ENCODE peak calls at places on chromosome 21, in five cellular contexts. G is stomach, Z is suprapubic skin, S is prostate gland, E is heart left ventricle. Y is an unnamed sample. For H3K4me1, the result is how much of the 10 kb centered on the place peaks cover.

GRCh38 chr21:35603471-35603870 is 456.9 kb downstream of the SETD4 start:
- DNase-seq in S (no peak), E (no peak), G (no peak), Z (no peak), Y (no peak)

GRCh38 chr21:37909936-37910335 is 6.3 kb downstream of the KCNJ6 start:
- DNase-seq in G (no peak), Z (no peak), E (no peak), S (no peak), Y (no peak)

GRCh38 chr21:37145635-37146111 is 72.6 kb downstream of the TTC3 start:
- DNase-seq in G (no peak), E (no peak), S (no peak), Z (no peak), Y (no peak)

GRCh38 chr21:28294046-28294445 is 698.6 kb downstream of the LTN1 start:
- DNase-seq in G (no peak), E (no peak), Z (no peak), S (no peak), Y (no peak)

GRCh38 chr21:43909736-43910455 is 44.9 kb downstream of the AGPAT3 start:
- DNase-seq in G (no peak), Z (no peak), S (no peak), E (no peak), Y (no peak)

GRCh38 chr21:35779690-35780570 is 280.4 kb downstream of the SETD4 start:
- DNase-seq in E (no peak), S (no peak), Z (no peak), G (no peak), Y (no peak)

GRCh38 chr21:35394634-35395369 is 345.7 kb upstream of the RUNX1 start:
- DNase-seq in Z (no peak), E (no peak), S (no peak), G (no peak), Y (no peak)

GRCh38 chr21:34722684-34723300 is 54.0 kb downstream of the CLIC6 start:
- DNase-seq in S (no peak), G (no peak), Z (no peak), E (no peak), Y (no peak)

GRCh38 chr21:37987668-37988067 is 71.4 kb upstream of the KCNJ6 start:
- DNase-seq in Z (no peak), G (no peak), E (no peak), S (no peak), Y (no peak)

GRCh38 chr21:21203822-21204339 is 205.7 kb downstream of the NCAM2 start:
- DNase-seq in E (no peak), S (no peak), Z (no peak), G (no peak), Y (no peak)

GRCh38 chr21:29217818-29218252 is 80.9 kb upstream of the BACH1 start:
- DNase-seq in E (no peak), G (no peak), S (no peak), Z (no peak), Y (no peak)

GRCh38 chr21:19731251-19731650 is 1267.0 kb upstream of the NCAM2 start:
- DNase-seq in S (no peak), E (no peak), Z (no peak), G (no peak), Y (no peak)

GRCh38 chr21:43921602-43921978 is 56.6 kb downstream of the AGPAT3 start:
- DNase-seq in Z (no peak), E (no peak), S (no peak), G (no peak), Y (no peak)

GRCh38 chr21:36125513-36126121 is 9.3 kb upstream of the CBR3 start:
- DNase-seq in S (peak), E (peak), G (peak), Z (no peak), Y (peak)

GRCh38 chr21:28763809-28764418 is 228.8 kb downstream of the LTN1 start:
- DNase-seq in Z (no peak), E (no peak), S (no peak), G (no peak), Y (no peak)

GRCh38 chr21:43866659-43867331 is 1.8 kb downstream of the AGPAT3 start:
- DNase-seq in G (peak), E (no peak), S (peak), Z (no peak), Y (no peak)

GRCh38 chr21:28771790-28772501 is 220.7 kb downstream of the LTN1 start:
- DNase-seq in S (no peak), Z (no peak), E (no peak), G (no peak), Y (no peak)

GRCh38 chr21:35641271-35642016 is 418.9 kb downstream of the SETD4 start:
- DNase-seq in S (no peak), G (no peak), E (no peak), Z (no peak), Y (no peak)

DNA sequence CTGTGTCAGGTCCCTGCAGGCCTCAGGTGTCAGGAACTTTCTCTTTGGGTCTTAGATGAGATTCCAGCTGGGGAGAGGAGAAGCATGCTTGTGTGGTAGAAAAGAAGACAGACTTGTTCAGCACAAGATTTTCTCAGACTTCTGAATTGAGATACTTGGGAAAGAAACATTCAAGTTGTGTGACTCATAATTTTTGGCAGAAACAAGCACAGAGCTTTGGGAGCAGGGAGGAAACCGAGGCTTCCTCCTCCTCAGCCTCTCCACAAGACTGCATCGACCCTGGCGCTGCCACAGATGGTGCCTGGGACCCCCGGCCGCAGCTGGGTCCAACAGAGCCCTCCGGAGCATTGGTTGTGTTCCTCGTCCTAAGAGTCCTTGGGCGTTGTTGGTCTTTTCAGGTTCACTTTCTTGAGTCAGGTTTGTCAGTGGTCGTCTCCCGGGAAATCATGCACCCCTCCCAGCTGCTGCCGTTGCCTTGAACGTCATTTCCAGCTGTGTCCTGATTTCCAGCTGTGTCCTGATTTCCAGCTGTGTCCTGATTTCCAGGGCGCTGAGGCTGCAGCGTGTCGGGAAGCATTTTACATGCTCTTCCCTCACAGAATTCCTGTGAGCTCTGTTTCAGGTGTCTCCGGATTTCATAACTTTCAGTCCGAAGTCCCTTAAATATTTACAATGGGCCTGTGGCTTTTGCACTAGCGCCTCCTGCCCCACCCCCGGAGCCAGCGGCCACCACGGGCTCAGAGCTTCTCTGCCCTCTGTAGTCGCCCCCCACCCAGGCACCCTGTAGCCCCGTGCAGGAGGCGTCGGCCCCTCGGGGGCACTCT is 66.5 kb downstream of the COL18A1 start:
- DNase-seq in G (no peak), E (peak), Z (no peak), S (no peak), Y (peak)
- H3K4me3 ChIP-seq in G (no peak), E (peak), Z (peak), S (no peak), Y (no peak)

DNA sequence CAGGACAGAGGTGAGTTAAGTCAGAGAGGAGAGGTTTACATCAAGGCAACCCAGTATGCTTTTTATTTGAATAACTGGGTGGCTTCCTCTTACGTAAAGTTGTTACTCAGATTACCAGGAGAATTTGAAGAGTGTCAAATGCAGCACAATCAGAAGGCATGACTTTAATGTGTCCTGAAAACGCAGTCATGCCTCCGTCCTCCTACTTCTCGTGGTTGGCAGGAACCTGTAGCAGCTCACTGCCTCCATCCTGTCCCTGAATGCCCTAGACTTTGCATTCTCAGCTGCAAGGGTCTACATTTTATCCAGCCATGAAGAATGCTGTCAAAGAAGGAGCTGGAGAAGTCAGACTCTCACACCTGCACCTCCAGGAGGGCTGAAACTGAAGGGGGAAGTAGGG is 66.7 kb downstream of the MIS18A start:
- DNase-seq in Z (no peak), S (no peak), G (no peak), E (no peak), Y (no peak)
- H3K4me1 ChIP-seq in Z (under half), S (under half), G (under half), E (under half), Y (under half)

GRCh38 chr21:32406405-32406804 is 6.1 kb upstream of the EVA1C start:
- DNase-seq in Z (peak), S (no peak), G (peak), E (no peak), Y (no peak)

GRCh38 chr21:32403201-32403701 is 9.3 kb upstream of the EVA1C start:
- DNase-seq in Z (peak), E (peak), G (peak), S (peak), Y (no peak)
- TF ChIP-seq CTCF in Z (peak), E (peak), G (peak), S (peak), Y (peak)

GRCh38 chr21:17071093-17071492 is 441.8 kb upstream of the CXADR start:
- DNase-seq in G (no peak), E (no peak), Z (no peak), S (no peak), Y (no peak)
- H3K4me3 ChIP-seq in G (no peak), E (no peak), Z (no peak), S (no peak), Y (no peak)

DNA sequence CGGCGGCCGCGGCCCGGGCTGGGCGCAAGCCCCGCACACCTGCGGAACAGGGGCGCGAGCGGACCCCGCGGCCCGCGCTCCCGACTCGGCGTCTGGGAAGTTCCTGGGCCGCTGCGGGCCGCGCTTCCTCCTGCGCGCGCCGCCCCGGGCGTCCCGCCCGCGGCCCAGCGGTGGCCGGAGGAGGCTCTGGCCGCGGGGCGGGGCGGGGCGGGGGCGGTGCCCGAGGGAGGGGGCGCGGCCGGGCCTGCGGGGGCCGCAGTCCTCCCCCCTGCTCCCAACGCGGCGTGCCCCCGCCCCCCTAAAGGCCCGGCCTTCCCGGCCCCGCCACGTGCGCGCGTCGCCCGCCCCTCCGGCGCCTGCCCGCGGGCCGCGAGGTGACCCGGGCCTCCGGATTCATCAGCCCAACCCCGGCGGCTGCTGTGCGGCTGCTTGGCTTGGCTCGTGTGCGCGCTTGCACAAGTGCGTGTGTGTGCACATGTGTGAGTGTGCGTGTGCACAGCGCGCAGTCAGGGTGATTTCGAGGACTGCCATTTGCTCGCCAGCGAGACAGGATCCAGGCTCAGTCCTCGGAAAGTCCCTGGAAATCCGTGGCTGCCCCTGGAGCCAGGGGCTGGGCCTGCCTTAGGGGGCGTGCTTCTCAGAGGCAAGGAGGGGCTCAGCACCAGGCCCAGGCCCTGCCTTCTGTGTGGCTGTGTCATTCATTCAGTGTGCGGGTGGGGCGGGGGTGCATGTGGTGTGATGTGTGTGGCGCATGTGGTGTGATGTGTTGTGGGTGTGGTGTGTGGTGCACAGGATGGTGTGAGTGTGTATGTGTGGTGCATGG is at the start of gene C2CD2:
- DNase-seq in G (peak), Z (no peak), E (peak), S (no peak), Y (peak)
- H3K4me1 ChIP-seq in G (under half), Z (half or more), E (under half), S (under half), Y (under half)

DNA sequence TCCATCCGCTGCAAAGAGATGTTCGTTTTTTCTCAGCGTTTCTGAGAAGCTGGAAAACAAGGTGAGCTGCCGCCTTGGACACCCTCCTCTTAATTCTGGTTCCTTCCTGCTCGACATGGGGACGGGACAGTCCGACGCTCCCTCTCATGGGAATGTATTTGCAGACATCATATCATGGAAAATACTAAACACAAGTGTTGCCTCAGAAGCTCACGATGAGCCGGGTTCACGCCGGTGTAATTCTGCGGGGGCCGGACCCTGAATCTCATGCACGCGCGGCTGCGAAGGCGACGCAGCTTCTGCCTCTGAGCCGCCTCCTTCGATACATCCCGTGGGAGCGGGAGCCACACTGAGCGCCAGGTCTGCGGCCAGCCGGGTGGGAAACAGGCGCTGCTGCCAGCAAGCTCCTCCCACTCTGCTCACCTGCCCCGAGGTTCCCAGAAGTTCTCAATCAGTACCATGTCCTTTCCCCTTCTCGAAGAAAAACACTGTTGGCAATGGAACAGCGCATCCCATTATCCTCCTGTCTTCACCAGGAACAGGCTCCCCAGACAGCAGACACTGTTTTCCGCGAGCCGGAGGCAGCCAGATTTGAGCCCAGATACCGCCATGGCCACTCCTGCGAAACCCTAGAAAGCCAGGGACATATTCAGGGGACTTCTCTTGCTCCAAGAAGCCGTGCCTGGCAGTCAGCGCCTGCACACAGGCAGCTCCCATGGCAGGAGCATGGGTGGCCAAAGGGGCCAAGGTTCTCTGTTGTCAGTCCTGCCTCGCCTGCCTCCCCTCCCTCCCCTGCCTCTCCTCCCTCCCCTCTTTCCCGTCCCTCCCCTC is 98.0 kb downstream of the WDR4 start:
- DNase-seq in G (peak), S (peak), E (no peak), Z (no peak), Y (no peak)
- TF ChIP-seq CTCF in G (no peak), S (no peak), E (no peak), Z (no peak), Y (no peak)

GRCh38 chr21:39612233-39613028 is at the start of gene B3GALT5:
- DNase-seq in S (no peak), E (no peak), G (no peak), Z (no peak), Y (no peak)
- H3K4me3 ChIP-seq in S (no peak), E (peak), G (peak), Z (peak), Y (peak)

GRCh38 chr21:45030637-45031218 is 43.7 kb upstream of the ADARB1 start:
- DNase-seq in E (peak), S (no peak), G (no peak), Z (no peak), Y (no peak)

GRCh38 chr21:45032977-45033705 is 41.2 kb upstream of the ADARB1 start:
- DNase-seq in E (no peak), G (no peak), S (no peak), Z (peak), Y (no peak)

GRCh38 chr21:45032332-45032731 is 42.0 kb upstream of the ADARB1 start:
- DNase-seq in Z (peak), E (no peak), G (no peak), S (no peak), Y (no peak)

GRCh38 chr21:45029968-45030636 is 44.3 kb upstream of the ADARB1 start:
- DNase-seq in Z (peak), E (no peak), S (no peak), G (no peak), Y (no peak)

DNA sequence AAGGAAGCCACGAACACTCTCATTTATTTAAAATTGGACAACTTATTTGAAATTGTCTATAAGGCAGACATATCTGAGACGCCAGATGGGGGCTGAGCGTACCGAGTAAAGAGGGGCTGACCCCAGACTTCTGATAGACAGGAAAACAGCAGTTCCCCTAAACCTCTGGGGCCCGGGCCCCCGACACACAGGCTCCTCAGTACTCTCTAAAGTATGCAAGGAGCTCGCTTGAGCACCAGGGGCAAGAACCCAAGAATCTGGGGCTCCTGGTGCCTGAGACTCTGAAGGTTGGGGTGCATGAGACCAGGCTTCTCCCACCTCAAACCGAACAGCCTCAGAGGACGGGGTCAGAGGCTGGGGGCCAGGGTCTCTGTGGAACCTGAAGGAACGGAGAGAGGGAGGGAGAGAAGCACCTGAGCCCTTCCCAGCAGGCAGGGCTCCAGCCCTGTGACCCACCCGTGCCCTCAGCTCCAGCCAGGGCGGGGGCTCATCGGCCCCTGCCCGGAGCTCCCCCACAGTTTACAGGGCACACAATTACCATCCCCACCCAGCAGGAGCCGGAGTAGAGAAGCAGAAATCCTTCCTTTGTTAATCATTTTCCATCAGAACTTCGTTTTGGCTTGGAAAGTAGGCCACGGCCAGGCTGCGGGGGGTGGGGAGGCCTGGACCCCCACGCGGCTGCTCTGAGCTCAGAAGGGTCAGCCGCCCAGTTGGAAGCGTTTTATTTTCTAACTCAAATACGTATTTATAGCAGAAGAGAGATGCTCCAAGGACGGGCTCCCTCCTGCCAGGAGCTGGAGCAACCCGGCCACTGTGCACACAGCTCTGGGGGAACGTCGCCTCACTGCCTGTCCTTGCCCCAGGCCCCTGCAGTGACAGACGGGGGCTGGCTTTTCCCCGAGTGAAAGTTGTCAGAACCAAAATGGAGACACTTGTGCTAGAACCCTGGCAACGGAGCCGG is 42.9 kb upstream of the ADARB1 start:
- DNase-seq in S (no peak), Z (peak), E (no peak), G (no peak), Y (no peak)
- H3K4me1 ChIP-seq in S (under half), Z (under half), E (under half), G (under half), Y (half or more)

DNA sequence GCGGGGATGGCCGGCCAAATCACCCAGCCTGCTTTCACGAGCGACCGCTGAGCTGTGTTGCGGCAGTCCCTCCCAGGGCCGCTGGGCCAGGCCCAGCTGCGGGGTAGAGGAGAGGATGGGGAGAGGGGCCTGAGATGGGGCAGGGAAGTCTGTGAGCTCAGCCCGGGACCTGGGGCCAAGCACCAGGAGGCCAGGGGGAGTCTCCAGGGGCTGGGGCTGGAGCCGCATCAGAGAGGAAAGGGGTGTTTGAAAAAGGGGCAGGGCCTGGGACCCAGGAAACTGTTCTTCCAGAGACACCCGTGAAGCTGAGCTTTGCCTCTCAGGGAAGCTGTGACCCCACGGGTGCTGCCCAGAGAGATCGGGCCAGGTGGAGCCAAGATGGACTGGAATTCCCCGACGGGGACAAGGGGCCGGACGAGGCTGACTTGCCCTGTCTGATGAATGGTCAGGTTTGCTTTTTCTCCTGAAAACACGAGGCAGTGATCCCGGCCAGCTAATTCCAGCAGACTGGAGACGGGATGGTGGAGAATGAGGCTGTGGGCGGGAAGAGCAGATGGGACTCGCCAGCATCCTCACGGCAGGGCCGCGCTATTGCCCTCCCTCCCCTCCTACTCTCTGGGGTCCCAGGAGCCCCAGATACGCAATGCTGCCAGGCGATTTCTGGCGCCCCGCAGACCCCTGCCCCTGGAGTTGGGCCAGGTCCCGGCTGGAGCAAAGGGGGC is 40.3 kb upstream of the COL18A1 start:
- DNase-seq in G (no peak), E (peak), S (no peak), Z (no peak), Y (peak)
- TF ChIP-seq CTCF in G (no peak), E (no peak), S (no peak), Z (no peak), Y (no peak)